ENCODE peak calls at places on chromosome 19, in eight cellular contexts. V is HepG2, S is RWPE2, J is lower lobe of right lung, Z is psoas muscle, E is foreskin keratinocyte, G is Panc1, Q is right lobe of liver. K is an unnamed sample.

GRCh38 chr19:52823676-52824075 is 2.2 kb upstream of the ZNF28 start:
- ATAC-seq in Z (no peak), S (no peak), J (no peak), V (no peak), E (no peak), Q (no peak), G (no peak), K (no peak)

GRCh38 chr19:3275583-3276340 is 51.3 kb downstream of the CELF5 start:
- ATAC-seq in Q (peak), S (peak), J (peak), V (peak), E (peak), G (peak), Z (peak), K (peak)

GRCh38 chr19:3625996-3626472 is 556 bp downstream of the CACTIN start:
- ATAC-seq in S (peak), G (peak), Z (peak), E (peak), J (no peak), V (peak), Q (no peak), K (no peak)

GRCh38 chr19:21574607-21575006 is 69.2 kb downstream of the ZNF429 start:
- ATAC-seq in S (no peak), E (no peak), J (no peak), Z (no peak), Q (no peak), V (no peak), G (no peak), K (no peak)

GRCh38 chr19:47274891-47275865 is 493 bp downstream of the INAFM1 start:
- ATAC-seq in Q (no peak), S (no peak), E (peak), J (peak), V (no peak), G (peak), Z (no peak), K (peak)

GRCh38 chr19:40619333-40620160 is 18.4 kb downstream of the LTBP4 start:
- ATAC-seq in J (no peak), S (no peak), E (no peak), Z (peak), G (no peak), V (no peak), Q (no peak), K (no peak)

GRCh38 chr19:3108775-3109174 is 14.6 kb downstream of the GNA11 start:
- ATAC-seq in S (peak), G (peak), Z (peak), E (peak), Q (peak), J (peak), V (peak), K (no peak)

GRCh38 chr19:28864577-28865042 is 348.3 kb downstream of the UQCRFS1 start:
- ATAC-seq in S (no peak), Q (no peak), G (no peak), Z (no peak), E (no peak), J (no peak), V (no peak), K (no peak)

GRCh38 chr19:50416815-50417137 is 2.0 kb upstream of the SPIB start:
- ATAC-seq in V (no peak), Q (no peak), G (peak), J (no peak), E (no peak), Z (no peak), S (peak), K (no peak)

GRCh38 chr19:38224014-38224862 is at the start of gene DPF1:
- ATAC-seq in Q (peak), Z (peak), E (peak), G (peak), S (peak), J (peak), V (peak), K (no peak)
- TF ChIP-seq CTCF in Q (no peak), Z (no peak), E (peak), G (no peak), S (peak), J (no peak), V (peak), K (no peak)

GRCh38 chr19:38890686-38891085 is 8.7 kb downstream of the SIRT2 start:
- ATAC-seq in G (no peak), Z (peak), V (no peak), E (no peak), J (no peak), S (no peak), Q (no peak), K (no peak)
- TF ChIP-seq CTCF in G (no peak), Z (no peak), V (no peak), E (no peak), J (no peak), S (no peak), Q (no peak), K (no peak)

GRCh38 chr19:17877696-17878095 is 6.0 kb downstream of the SLC5A5 start:
- ATAC-seq in G (no peak), S (no peak), Z (no peak), Q (no peak), E (no peak), V (no peak), J (no peak), K (no peak)
- TF ChIP-seq CTCF in G (no peak), S (no peak), Z (no peak), Q (no peak), E (no peak), V (no peak), J (no peak), K (no peak)

DNA sequence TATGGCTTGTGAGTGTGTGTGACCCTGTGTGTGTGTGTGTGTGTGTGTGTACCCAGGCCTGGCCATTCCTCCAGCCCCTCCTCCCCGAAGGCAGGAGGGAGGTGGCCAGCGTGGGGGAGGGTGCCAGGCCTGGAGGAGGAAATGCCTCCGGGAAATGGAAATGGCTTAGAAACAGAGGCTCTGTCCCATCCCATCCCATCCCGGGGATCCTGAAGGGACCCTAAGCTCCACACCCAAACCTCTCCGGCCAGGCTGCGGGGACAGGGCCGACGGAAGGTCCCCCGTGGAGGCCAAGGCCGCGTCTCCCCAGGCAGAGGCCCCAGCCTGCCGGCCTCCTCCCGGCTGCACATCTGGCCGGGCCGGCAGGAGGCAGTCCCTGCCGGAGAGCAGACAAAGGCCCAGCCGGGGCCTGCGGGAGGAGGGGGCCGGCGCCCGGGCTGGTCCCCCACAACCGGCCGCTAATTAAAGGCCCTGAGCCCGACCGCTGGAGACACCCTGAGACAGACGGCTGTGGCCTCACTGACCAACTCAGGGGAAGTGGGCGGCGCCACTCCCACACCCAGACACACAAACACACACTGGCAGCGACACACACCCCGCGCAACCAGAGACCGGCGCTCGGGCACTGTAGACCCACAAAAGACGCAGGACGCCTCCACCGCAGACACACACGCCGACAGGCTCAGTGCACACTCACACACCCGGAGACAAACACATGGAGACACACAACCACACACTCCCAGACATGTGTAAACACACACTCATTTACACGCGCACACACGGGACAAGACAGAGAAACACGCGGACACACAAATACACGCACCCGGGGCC is 1.1 kb downstream of the ADAMTS10 start:
- ATAC-seq in J (peak), Z (peak), V (peak), S (no peak), E (no peak), Q (peak), G (peak), K (peak)
- TF ChIP-seq CTCF in J (peak), Z (no peak), V (peak), S (no peak), E (no peak), Q (no peak), G (no peak), K (peak)

GRCh38 chr19:35792888-35793287 is 17.5 kb downstream of the ARHGAP33 start:
- ATAC-seq in J (no peak), Z (no peak), G (no peak), S (no peak), V (no peak), E (no peak), Q (no peak), K (no peak)

GRCh38 chr19:35792312-35792711 is 16.9 kb downstream of the ARHGAP33 start:
- ATAC-seq in Z (no peak), E (no peak), G (no peak), V (no peak), Q (no peak), S (no peak), J (no peak), K (no peak)

GRCh38 chr19:35791814-35792279 is 16.5 kb downstream of the ARHGAP33 start:
- ATAC-seq in S (no peak), J (no peak), Q (no peak), V (no peak), Z (no peak), G (no peak), E (no peak), K (no peak)

GRCh38 chr19:35789978-35790944 is 14.9 kb downstream of the ARHGAP33 start:
- ATAC-seq in E (no peak), Z (no peak), J (no peak), S (no peak), G (no peak), Q (no peak), V (peak), K (no peak)

GRCh38 chr19:35790981-35791813 is 15.8 kb downstream of the ARHGAP33 start:
- ATAC-seq in Z (no peak), J (no peak), G (peak), S (peak), V (peak), E (no peak), Q (no peak), K (no peak)
- TF ChIP-seq CTCF in Z (no peak), J (no peak), G (no peak), S (no peak), V (peak), E (peak), Q (no peak), K (no peak)

DNA sequence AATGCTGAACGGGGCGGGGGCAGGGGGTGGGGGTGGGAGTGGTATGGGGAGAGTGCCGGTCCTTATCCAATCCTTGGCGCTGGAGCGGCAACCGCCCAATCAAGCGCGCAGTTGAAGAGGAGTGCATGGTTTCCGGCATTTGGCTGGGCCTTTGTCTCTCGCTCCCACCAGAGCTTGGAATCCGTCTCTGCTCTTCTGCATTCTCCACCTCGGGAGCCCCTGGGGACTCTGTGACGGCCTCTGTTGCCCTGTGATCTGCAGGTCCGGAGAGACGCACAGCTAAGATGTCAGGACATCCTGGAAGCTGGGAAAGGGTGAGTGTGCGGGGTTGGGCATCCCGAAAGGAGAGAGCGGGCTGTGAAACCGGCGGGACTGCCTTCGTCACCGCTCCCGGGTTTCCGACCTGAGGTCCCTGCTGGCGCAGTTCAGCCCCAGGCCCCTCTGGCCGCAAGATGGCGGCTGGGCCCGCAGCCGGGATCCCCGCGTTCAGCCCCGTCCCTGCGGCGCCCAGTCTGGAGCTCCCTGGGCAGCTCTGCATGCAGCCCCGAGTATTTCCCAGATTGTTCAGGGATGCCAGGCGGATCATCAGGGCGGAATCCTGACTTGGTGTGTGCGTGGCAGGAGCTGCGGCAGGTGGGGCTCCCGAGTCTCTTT is 53.6 kb upstream of the ZNF254 start:
- ATAC-seq in G (peak), Q (peak), V (peak), S (peak), J (peak), E (peak), Z (peak), K (peak)
- TF ChIP-seq CTCF in G (peak), Q (no peak), V (peak), S (no peak), J (no peak), E (peak), Z (no peak), K (no peak)

DNA sequence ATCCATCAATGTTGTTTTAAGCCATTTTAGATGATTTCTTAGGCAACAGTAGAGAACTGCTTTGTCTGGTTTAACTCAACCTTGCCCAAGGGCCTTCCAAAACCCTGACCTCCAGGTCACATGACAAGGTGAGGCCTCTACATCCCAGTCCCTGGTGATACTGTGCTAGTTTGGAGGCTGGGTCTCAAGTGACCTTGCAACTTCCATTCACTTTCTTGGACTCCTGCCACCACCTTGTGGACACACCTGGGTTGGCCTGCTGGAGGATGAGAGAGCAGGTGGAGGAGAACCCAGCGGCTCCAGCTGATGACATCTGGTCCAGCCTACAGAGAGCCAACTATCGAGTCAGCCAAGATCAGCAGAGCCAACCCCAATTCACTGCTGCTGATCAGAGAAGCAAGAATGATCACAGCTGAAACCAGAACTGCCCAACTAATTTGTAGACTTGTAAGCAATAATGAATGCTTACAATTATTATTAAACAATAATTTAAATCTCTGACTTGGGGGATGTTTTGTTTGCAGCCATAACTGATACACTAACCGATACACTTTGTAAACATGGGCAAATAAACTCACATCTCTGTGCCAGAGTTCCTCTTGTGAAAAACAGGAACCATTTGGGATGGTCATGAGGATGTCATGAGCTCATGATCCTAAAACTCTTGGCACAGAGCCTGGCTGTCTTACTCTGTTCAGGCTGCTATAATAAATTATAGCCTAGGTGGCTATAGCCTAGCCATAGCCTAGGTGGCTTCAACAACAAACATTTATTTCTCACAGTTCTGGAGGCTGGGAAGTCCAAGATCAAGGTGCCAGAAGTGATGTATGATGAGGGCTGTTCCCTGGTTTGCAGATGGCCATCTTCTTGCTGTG is 11.5 kb downstream of the FAM187B start:
- ATAC-seq in V (no peak), E (no peak), G (no peak), J (peak), Z (no peak), S (no peak), Q (peak), K (peak)
- TF ChIP-seq CTCF in V (peak), E (peak), G (no peak), J (no peak), Z (no peak), S (peak), Q (no peak), K (no peak)

GRCh38 chr19:38359242-38360021 is 14.9 kb upstream of the PSMD8 start:
- ATAC-seq in E (no peak), V (no peak), Q (no peak), S (no peak), J (no peak), Z (no peak), G (no peak), K (no peak)

GRCh38 chr19:38358071-38358470 is 16.3 kb upstream of the PSMD8 start:
- ATAC-seq in S (no peak), Z (no peak), J (no peak), G (no peak), E (no peak), V (no peak), Q (no peak), K (no peak)

GRCh38 chr19:38360351-38360750 is 14.0 kb upstream of the PSMD8 start:
- ATAC-seq in Q (no peak), S (no peak), Z (no peak), V (no peak), J (no peak), G (no peak), E (no peak), K (no peak)

GRCh38 chr19:38351865-38352395 is 16.3 kb downstream of the CATSPERG start:
- ATAC-seq in E (no peak), S (no peak), G (peak), Q (no peak), V (peak), J (no peak), Z (peak), K (no peak)

GRCh38 chr19:38355728-38356725 is 18.3 kb upstream of the PSMD8 start:
- ATAC-seq in V (no peak), G (no peak), S (no peak), Q (no peak), Z (no peak), E (no peak), J (no peak), K (no peak)
- TF ChIP-seq CTCF in V (no peak), G (no peak), S (no peak), Q (no peak), Z (no peak), E (no peak), J (no peak), K (no peak)

DNA sequence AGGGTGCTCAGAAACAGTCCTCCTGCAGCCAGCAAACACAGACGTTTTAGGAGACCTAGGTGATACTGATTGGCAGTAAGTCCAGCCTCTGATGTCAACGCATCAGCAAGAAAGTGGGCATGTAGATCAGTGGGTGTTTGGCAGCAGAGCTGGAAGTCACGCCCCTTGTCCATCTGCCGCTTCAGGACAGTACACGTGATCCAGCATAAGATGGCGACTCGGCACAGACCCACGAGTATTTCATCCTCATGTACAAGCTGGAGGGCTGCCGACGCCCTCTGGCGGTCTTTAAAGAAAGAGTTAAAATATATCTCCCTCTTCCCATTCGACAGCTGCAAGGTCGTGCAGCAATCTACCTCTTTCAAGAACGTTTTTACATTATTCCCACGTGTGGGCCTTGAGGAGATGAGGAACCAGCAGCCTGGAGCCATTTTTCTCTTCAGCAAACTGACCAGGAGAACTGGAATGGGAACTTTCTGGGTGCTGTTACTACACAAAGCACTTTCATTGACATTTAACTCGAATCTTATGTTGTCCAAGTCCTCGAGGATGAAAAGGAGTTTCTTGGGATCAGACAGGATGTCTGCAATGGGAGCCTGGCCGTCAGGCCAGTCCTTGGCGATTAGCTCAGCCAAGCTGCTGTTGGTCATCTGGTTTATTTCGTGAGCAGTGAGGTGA is 22.3 kb downstream of the NLRP11 start:
- ATAC-seq in V (peak), Q (peak), E (no peak), J (peak), G (peak), S (peak), Z (no peak), K (no peak)
- TF ChIP-seq CTCF in V (peak), Q (peak), E (peak), J (peak), G (peak), S (peak), Z (no peak), K (peak)